ENCODE peak calls at places on chromosomes 12 and 14, in nine cellular contexts. Q is CD8-positive, alpha-beta memory T cell; M is tibial nerve; U is mesendoderm; S is mammary epithelial cell; L is lung; H is lower lobe of right lung; T is pancreas; E is cardiac muscle cell. K is an unnamed sample.

GRCh38 chr12:68207276-68207675 is 18.3 kb downstream of the IL26 start:
- DNase-seq in Q (no peak), M (no peak), U (no peak), S (no peak), L (no peak), H (no peak), T (no peak), E (no peak), K (no peak)

GRCh38 chr14:65153101-65153500 is 50.8 kb upstream of the MAX start:
- DNase-seq in Q (no peak), M (no peak), U (no peak), S (no peak), L (no peak), H (no peak), T (no peak), E (no peak), K (no peak)

GRCh38 chr12:6460751-6461371 is 9.0 kb downstream of the TAPBPL start:
- DNase-seq in Q (peak; percentile 61), M (no peak), U (no peak), S (no peak), L (no peak), H (no peak), T (no peak), E (no peak), K (no peak)

GRCh38 chr12:29073631-29074239 is 75.3 kb upstream of the FAR2 start:
- DNase-seq in Q (peak; percentile 21), M (peak; percentile 43), U (peak; percentile 57), S (peak; percentile 39), L (no peak), H (no peak), T (no peak), E (peak; percentile 75), K (peak; percentile 86)

GRCh38 chr12:50948798-50949197 is 3.5 kb upstream of the HIGD1C start:
- DNase-seq in Q (no peak), M (no peak), U (no peak), S (no peak), L (no peak), H (no peak), T (no peak), E (no peak), K (no peak)

GRCh38 chr12:131066886-131067490 is 113.3 kb downstream of the ADGRD1 start:
- DNase-seq in Q (no peak), M (peak; percentile 40), U (no peak), S (no peak), L (no peak), H (no peak), T (no peak), E (no peak), K (no peak)

GRCh38 chr12:122023339-122024131 is 1.9 kb downstream of the BCL7A start:
- DNase-seq in Q (peak; percentile 15), M (peak; percentile 34), U (peak; percentile 35), S (peak; percentile 64), L (peak; percentile 70), H (peak; percentile 66), T (peak; percentile 89), E (peak; percentile 70), K (peak; percentile 89)

GRCh38 chr12:39402922-39403321 is 40.0 kb downstream of the KIF21A start:
- DNase-seq in Q (no peak), M (no peak), U (no peak), S (peak; percentile 56), L (no peak), H (no peak), T (no peak), E (no peak), K (no peak)

GRCh38 chr14:67360469-67361206 is 510 bp downstream of the EIF2S1 start:
- DNase-seq in Q (no peak), M (no peak), U (no peak), S (no peak), L (no peak), H (no peak), T (no peak), E (no peak), K (no peak)

GRCh38 chr12:108112815-108113556 is 16.1 kb upstream of the WSCD2 start:
- DNase-seq in Q (no peak), M (no peak), U (peak; percentile 94), S (no peak), L (no peak), H (no peak), T (no peak), E (no peak), K (no peak)

GRCh38 chr12:110591508-110592051 is 8.5 kb upstream of the PPTC7 start:
- DNase-seq in Q (no peak), M (no peak), U (no peak), S (no peak), L (peak; percentile 54), H (no peak), T (no peak), E (no peak), K (no peak)

GRCh38 chr12:94401326-94401725 is 58.3 kb downstream of the CEP83 start:
- DNase-seq in Q (no peak), M (no peak), U (no peak), S (no peak), L (no peak), H (no peak), T (no peak), E (no peak), K (no peak)

GRCh38 chr14:42855159-42855558 is 1248.5 kb downstream of the LRFN5 start:
- DNase-seq in Q (no peak), M (no peak), U (no peak), S (no peak), L (no peak), H (no peak), T (no peak), E (peak; percentile 2), K (no peak)

GRCh38 chr14:105180598-105181528 is at the start of gene NUDT14:
- DNase-seq in Q (peak; percentile 82), M (peak; percentile 33), U (peak; percentile 67), S (peak; percentile 68), L (peak; percentile 86), H (peak; percentile 87), T (peak; percentile 79), E (peak; percentile 53), K (peak; percentile 77)

GRCh38 chr14:23575086-23575485 is 3.5 kb downstream of the JPH4 start:
- DNase-seq in Q (no peak), M (no peak), U (no peak), S (no peak), L (no peak), H (no peak), T (no peak), E (no peak), K (no peak)

DNA sequence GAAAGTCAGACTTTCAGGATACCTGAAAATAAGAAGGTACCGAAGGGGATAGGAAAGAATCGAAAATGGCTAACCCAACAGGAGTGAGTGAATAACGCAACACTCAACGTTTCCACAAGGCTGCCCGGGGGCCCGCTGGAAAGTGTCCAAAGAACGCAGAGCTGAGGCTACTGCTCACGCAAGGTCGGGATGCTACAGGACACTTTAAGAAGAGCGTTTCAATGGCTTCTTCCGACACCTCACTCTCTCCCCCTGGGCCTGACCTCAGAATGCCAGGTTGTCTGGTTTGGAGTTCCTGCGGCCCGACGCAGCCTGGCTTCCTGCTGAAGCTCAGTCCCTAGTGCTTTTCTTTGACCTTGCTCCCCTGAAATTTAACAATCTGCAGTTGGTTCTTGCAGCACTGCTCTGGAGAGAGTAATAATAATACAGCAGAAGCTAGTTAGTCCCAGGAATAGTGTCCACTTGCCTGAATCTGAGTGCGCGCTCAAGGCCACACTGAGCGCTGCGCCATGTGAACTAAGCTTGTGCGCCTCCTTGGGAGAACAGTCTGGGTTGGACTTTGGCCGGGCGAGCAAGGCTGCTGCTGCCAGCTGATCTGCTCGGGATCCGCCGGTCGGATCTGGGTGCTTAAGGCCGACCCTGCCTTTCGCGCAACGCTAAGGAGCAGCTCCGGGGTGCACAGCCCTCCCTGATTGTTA is 2.0 kb upstream of the ALX1 start:
- DNase-seq in Q (no peak), M (no peak), U (peak; percentile 67), S (no peak), L (no peak), H (peak; percentile 24), T (no peak), E (no peak), K (no peak)
- H3K27me3 ChIP-seq in Q (no peaks in the 10 kb centered on the region), M (peaks cover 9% of the 10 kb centered on the region), U (peaks cover 23% of the 10 kb centered on the region), S (peaks cover 74% of the 10 kb centered on the region), L (peaks cover 16% of the 10 kb centered on the region), H (peaks cover 96% of the 10 kb centered on the region), T (peaks cover 84% of the 10 kb centered on the region), E (peaks cover 71% of the 10 kb centered on the region), K (peaks cover 38% of the 10 kb centered on the region)

GRCh38 chr12:113187588-113187987 is 2.1 kb downstream of the RITA1 start:
- DNase-seq in Q (no peak), M (no peak), U (no peak), S (no peak), L (no peak), H (no peak), T (no peak), E (no peak), K (no peak)

GRCh38 chr12:113191236-113191635 is 5.7 kb downstream of the RITA1 start:
- DNase-seq in Q (no peak), M (no peak), U (no peak), S (no peak), L (no peak), H (no peak), T (no peak), E (no peak), K (no peak)

GRCh38 chr12:113189361-113189760 is 3.8 kb downstream of the RITA1 start:
- DNase-seq in Q (no peak), M (no peak), U (no peak), S (peak; percentile 23), L (peak; percentile 53), H (no peak), T (no peak), E (no peak), K (no peak)

GRCh38 chr12:113186666-113187325 is 1.3 kb downstream of the RITA1 start:
- DNase-seq in Q (no peak), M (no peak), U (no peak), S (no peak), L (no peak), H (no peak), T (no peak), E (no peak), K (no peak)

GRCh38 chr12:113190761-113191160 is 5.2 kb downstream of the RITA1 start:
- DNase-seq in Q (no peak), M (no peak), U (peak; percentile 87), S (peak; percentile 24), L (no peak), H (no peak), T (no peak), E (peak; percentile 30), K (peak; percentile 21)
- H3K36me3 ChIP-seq in Q (peaks cover 10% of the 10 kb centered on the region), M (peaks cover 9% of the 10 kb centered on the region), U (peaks cover 4% of the 10 kb centered on the region), S (peaks cover 5% of the 10 kb centered on the region), L (peaks cover 17% of the 10 kb centered on the region), H (peaks cover 21% of the 10 kb centered on the region), T (peaks cover 3% of the 10 kb centered on the region), E (no peaks in the 10 kb centered on the region), K (peaks cover 18% of the 10 kb centered on the region)

GRCh38 chr12:1778911-1779310 is 41.5 kb upstream of the LRTM2 start:
- DNase-seq in Q (no peak), M (no peak), U (no peak), S (no peak), L (no peak), H (no peak), T (no peak), E (peak; percentile 65), K (no peak)
- H3K4me1 ChIP-seq in Q (no peaks in the 10 kb centered on the region), M (no peaks in the 10 kb centered on the region), U (peaks cover 12% of the 10 kb centered on the region), S (peaks cover 32% of the 10 kb centered on the region), L (no peaks in the 10 kb centered on the region), H (peaks cover 28% of the 10 kb centered on the region), T (peaks cover 4% of the 10 kb centered on the region), E (peaks cover 33% of the 10 kb centered on the region), K (peaks cover 92% of the 10 kb centered on the region)

DNA sequence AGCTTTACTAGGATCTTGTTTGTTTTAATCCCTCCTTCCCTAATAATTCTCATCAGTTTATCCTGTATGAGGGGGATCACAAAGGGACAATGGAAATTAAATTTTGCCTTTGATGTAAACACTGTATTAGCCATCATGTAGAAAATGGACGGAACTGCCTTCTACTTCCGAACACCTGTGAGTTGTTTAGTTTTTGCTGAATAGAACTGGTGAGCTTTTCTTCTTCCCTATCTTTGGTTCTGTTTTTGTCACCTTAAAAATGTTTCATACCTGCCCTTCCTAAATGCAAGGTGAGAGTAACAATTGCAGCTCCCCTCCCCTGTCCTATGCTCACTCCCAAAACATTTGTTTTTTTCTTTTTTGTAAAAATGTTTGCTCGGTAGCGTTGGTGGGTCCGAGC is 7.6 kb downstream of the FOXA1 start:
- DNase-seq in Q (no peak), M (no peak), U (no peak), S (no peak), L (no peak), H (no peak), T (no peak), E (no peak), K (no peak)
- H3K27me3 ChIP-seq in Q (peaks cover 11% of the 10 kb centered on the region), M (peaks cover 6% of the 10 kb centered on the region), U (peaks cover 39% of the 10 kb centered on the region), S (peaks cover 64% of the 10 kb centered on the region), L (peaks cover 7% of the 10 kb centered on the region), H (peaks cover 91% of the 10 kb centered on the region), T (peaks cover 32% of the 10 kb centered on the region), E (peaks cover 100% of the 10 kb centered on the region), K (peaks cover 80% of the 10 kb centered on the region)

K was measured in adipocyte.